ENCODE peak calls at places on chromosomes 12 and 14, in five cellular contexts. L, H, B, Q and U are unnamed samples.
A peak's percentile ranks its signal among the peaks of the same experiment; 100 is the strongest.

GRCh38 chr12:40325349-40325960 is 100.7 kb downstream of the LRRK2 start:
- DNase-seq in L (no peak), Q (no peak), H (no peak), B (peak; percentile 28), U (peak; percentile 44)

GRCh38 chr12:118029166-118029565 is 12.7 kb downstream of the RFC5 start:
- DNase-seq in H (no peak), Q (no peak), L (no peak), B (no peak), U (no peak)

GRCh38 chr12:12718853-12719252 is 1.7 kb downstream of the CDKN1B start:
- DNase-seq in B (peak; percentile 38), Q (no peak), H (no peak), L (no peak), U (peak; percentile 42)

GRCh38 chr14:105068818-105069217 is 3.6 kb upstream of the GPR132 start:
- DNase-seq in B (no peak), Q (no peak), H (no peak), L (no peak), U (no peak)

GRCh38 chr14:66709292-66709691 is 201.3 kb downstream of the GPHN start:
- DNase-seq in H (no peak), B (peak; percentile 72), Q (no peak), L (no peak), U (no peak)

GRCh38 chr12:112380663-112381420 is 1.4 kb downstream of the HECTD4 start:
- DNase-seq in H (no peak), B (no peak), Q (no peak), L (no peak), U (peak; percentile 61)

GRCh38 chr14:68366656-68367055 is 426.2 kb downstream of the ZFP36L1 start:
- DNase-seq in H (no peak), L (no peak), Q (no peak), B (no peak), U (no peak)

GRCh38 chr14:96373538-96373937 is 10.2 kb downstream of the GSKIP start:
- DNase-seq in B (no peak), Q (no peak), H (no peak), L (no peak), U (no peak)

GRCh38 chr14:85218982-85219381 is 311.0 kb upstream of the FLRT2 start:
- DNase-seq in Q (no peak), B (no peak), H (no peak), L (no peak), U (no peak)

GRCh38 chr14:102479777-102480176 is 29.8 kb downstream of the ANKRD9 start:
- DNase-seq in H (no peak), Q (peak; percentile 53), L (no peak), B (no peak), U (no peak)

GRCh38 chr14:21241218-21241819 is 27.9 kb downstream of the HNRNPC start:
- DNase-seq in B (no peak), H (no peak), L (no peak), Q (no peak), U (no peak)

GRCh38 chr14:92093320-92093719 is 13.1 kb downstream of the ATXN3 start:
- DNase-seq in L (no peak), Q (no peak), H (no peak), B (no peak), U (peak; percentile 27)

GRCh38 chr14:32306549-32306948 is 22.5 kb upstream of the AKAP6 start:
- DNase-seq in H (no peak), Q (no peak), B (no peak), L (no peak), U (no peak)

GRCh38 chr14:21320913-21321312 is 41.0 kb downstream of the RPGRIP1 start:
- DNase-seq in L (no peak), Q (no peak), B (no peak), H (no peak), U (no peak)

DNA sequence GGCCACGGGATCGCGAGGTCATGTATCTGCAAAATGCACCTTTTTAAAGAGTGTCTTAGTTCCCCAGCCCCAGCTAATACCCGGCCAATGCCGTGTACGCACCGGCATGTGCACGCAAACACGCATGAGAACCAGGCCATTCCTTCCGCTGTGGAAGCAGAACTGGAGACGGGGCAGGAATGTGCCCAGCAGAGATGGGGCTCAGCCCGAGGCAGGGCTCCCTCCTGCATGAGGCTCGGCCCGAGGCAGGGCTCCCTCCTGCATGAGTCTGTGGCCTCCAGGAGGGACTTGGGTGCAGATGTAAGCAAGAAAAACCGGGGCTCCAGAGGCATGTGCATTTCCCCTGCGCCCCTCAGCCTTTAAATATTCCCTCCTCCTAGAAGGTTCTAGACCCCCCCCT is 38.2 kb downstream of the SLC6A12 start:
- DNase-seq in H (no peak), B (no peak), Q (no peak), L (no peak), U (peak; percentile 64)
- H3K4me3 ChIP-seq in H (no peak overlapping the region), B (no peak overlapping the region), Q (no peak overlapping the region), L (no peak overlapping the region), U (no peak overlapping the region)

GRCh38 chr12:66140726-66141125 is 10.2 kb upstream of the LLPH start:
- DNase-seq in L (no peak), H (no peak), Q (no peak), B (no peak), U (no peak)
- H3K36me3 ChIP-seq in L (peaks cover 68% of the 10 kb centered on the region), H (peaks cover 22% of the 10 kb centered on the region), Q (peaks cover 7% of the 10 kb centered on the region), B (peaks cover 2% of the 10 kb centered on the region), U (no peaks in the 10 kb centered on the region)

GRCh38 chr12:116504438-116504837 is 54.7 kb upstream of the MAP1LC3B2 start:
- DNase-seq in H (no peak), L (no peak), Q (no peak), B (no peak), U (no peak)

GRCh38 chr12:116508145-116509121 is 50.7 kb upstream of the MAP1LC3B2 start:
- DNase-seq in Q (peak; percentile 55), B (no peak), H (no peak), L (no peak), U (peak; percentile 90)

GRCh38 chr12:116502989-116503496 is 56.1 kb upstream of the MAP1LC3B2 start:
- DNase-seq in L (no peak), Q (no peak), B (no peak), H (no peak), U (no peak)

GRCh38 chr12:116502141-116502725 is 56.9 kb upstream of the MAP1LC3B2 start:
- DNase-seq in L (no peak), B (no peak), Q (no peak), H (no peak), U (no peak)

DNA sequence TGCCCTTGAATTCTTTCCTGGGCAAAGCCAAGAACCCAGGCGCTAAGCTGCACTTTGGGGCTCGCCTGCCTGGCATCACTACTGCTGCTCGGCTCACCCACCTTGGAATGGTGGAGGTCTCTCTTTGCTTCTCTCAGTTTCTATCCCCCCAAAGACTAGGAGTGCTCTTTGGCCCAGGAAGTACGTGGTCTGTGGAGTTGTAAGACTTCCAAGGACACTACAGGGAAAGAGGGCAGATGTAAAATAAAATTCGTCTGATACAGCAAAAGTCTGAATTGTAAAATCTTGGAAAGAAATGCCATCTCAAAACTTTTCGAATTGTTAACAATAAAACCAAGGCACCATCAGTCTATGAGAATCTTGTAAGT is 52.5 kb upstream of the MAP1LC3B2 start:
- DNase-seq in H (no peak), B (no peak), Q (no peak), L (no peak), U (no peak)
- H3K4me3 ChIP-seq in H (no peak overlapping the region), B (no peak overlapping the region), Q (no peak overlapping the region), L (no peak overlapping the region), U (no peak overlapping the region)

GRCh38 chr12:109455706-109456105 is 21.4 kb downstream of the KCTD10 start:
- DNase-seq in H (no peak), L (no peak), B (no peak), Q (no peak), U (no peak)
- H3K36me3 ChIP-seq in H (peaks cover 59% of the 10 kb centered on the region), L (peaks cover 75% of the 10 kb centered on the region), B (peaks cover 42% of the 10 kb centered on the region), Q (peaks cover 15% of the 10 kb centered on the region), U (peaks cover 56% of the 10 kb centered on the region)

GRCh38 chr12:8146416-8146771 is 10.4 kb upstream of the ZNF705A start:
- DNase-seq in B (no peak), H (no peak), L (no peak), Q (no peak), U (no peak)
- H3K4me3 ChIP-seq in B (no peak overlapping the region), H (peak overlapping the region; percentile 59), L (no peak overlapping the region), Q (no peak overlapping the region), U (no peak overlapping the region)

DNA sequence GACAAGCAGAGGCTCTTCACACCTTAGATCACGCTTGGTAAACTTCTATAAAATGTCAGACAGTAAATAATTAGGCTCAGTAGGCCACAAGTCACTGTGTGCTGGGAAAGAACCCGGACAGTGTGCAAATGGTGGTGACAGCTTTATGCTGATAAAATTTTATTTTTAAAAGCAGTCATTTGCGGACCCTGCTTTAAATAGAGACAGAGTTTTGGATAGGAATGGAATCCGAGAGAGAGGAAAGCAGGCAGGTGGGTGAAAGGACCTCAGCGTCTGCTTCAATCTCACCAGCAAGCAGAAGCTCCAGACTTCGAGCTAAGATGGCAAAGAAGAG is 21.4 kb downstream of the ANKLE2 start:
- DNase-seq in H (no peak), L (no peak), B (no peak), Q (no peak), U (no peak)
- H3K36me3 ChIP-seq in H (peaks cover 79% of the 10 kb centered on the region), L (peaks cover 75% of the 10 kb centered on the region), B (peaks cover 71% of the 10 kb centered on the region), Q (peaks cover 11% of the 10 kb centered on the region), U (peaks cover 57% of the 10 kb centered on the region)

GRCh38 chr12:47033081-47033480 is 46.3 kb upstream of the PCED1B start:
- DNase-seq in L (no peak), B (peak; percentile 17), H (peak; percentile 25), Q (peak; percentile 42), U (no peak)
- H3K4me3 ChIP-seq in L (no peak overlapping the region), B (no peak overlapping the region), H (peak overlapping the region; percentile 20), Q (no peak overlapping the region), U (no peak overlapping the region)

GRCh38 chr12:16300706-16301105 is 23.2 kb upstream of the SLC15A5 start:
- DNase-seq in B (no peak), Q (peak; percentile 53), H (no peak), L (no peak), U (no peak)
- H3K36me3 ChIP-seq in B (no peaks in the 10 kb centered on the region), Q (no peaks in the 10 kb centered on the region), H (no peaks in the 10 kb centered on the region), L (no peaks in the 10 kb centered on the region), U (no peaks in the 10 kb centered on the region)